ENCODE peak calls at places on chromosomes 1 and 21, in nine cellular contexts. B is heart right ventricle; S is HS-5; F is H54; R is activated naive CD4-positive, alpha-beta T cell; H is endothelial cell of umbilical vein; M is AG09309; C is left lung; O is activated T-cell treated with anti-CD3 and anti-CD28 coated beads, Interleukin-2, amount 50 U/mL, for 72 hours. Y is an unnamed sample.

GRCh38 chr1:155942578-155943141 is 1.2 kb downstream of the RXFP4 start:
- DNase-seq in B (no peak), S (no peak), F (no peak), R (no peak), H (no peak), M (no peak), C (no peak), O (no peak), Y (no peak)

GRCh38 chr1:202272446-202272845 is 69.3 kb downstream of the UBE2T start:
- DNase-seq in B (no peak), S (no peak), F (no peak), R (no peak), H (no peak), M (no peak), C (no peak), O (no peak), Y (no peak)

GRCh38 chr1:19149736-19150135 is 60.3 kb downstream of the UBR4 start:
- DNase-seq in B (no peak), S (no peak), F (no peak), R (no peak), H (no peak), M (no peak), C (no peak), O (no peak), Y (no peak)

GRCh38 chr1:99347041-99347684 is 82.9 kb downstream of the PLPPR4 start:
- DNase-seq in B (no peak), S (no peak), F (no peak), R (no peak), H (no peak), M (no peak), C (no peak), O (no peak), Y (no peak)

GRCh38 chr1:65764052-65764451 is 28.6 kb upstream of the PDE4B start:
- DNase-seq in B (no peak), S (no peak), F (no peak), R (no peak), H (no peak), M (no peak), C (no peak), O (no peak), Y (no peak)

GRCh38 chr1:29789221-29789909 is 553.0 kb downstream of the PTPRU start:
- DNase-seq in B (no peak), S (no peak), F (no peak), R (no peak), H (no peak), M (no peak), C (no peak), O (no peak), Y (no peak)

GRCh38 chr1:70353641-70354331 is 736 bp downstream of the ANKRD13C start:
- DNase-seq in B (peak; percentile 28), S (peak; percentile 59), F (peak; percentile 33), R (peak; percentile 33), H (peak; percentile 43), M (no peak), C (peak; percentile 56), O (peak; percentile 67), Y (peak; percentile 33)

GRCh38 chr1:91724231-91724630 is 161.7 kb downstream of the TGFBR3 start:
- DNase-seq in B (no peak), S (no peak), F (no peak), R (no peak), H (peak; percentile 27), M (no peak), C (no peak), O (no peak), Y (no peak)

GRCh38 chr1:12616709-12617373 is 1.2 kb downstream of the DHRS3 start:
- DNase-seq in B (peak; percentile 56), S (no peak), F (no peak), R (no peak), H (no peak), M (no peak), C (peak; percentile 49), O (peak; percentile 56), Y (no peak)

GRCh38 chr1:42177551-42177981 is 13.0 kb upstream of the GUCA2A start:
- DNase-seq in B (no peak), S (no peak), F (no peak), R (no peak), H (peak; percentile 92), M (peak; percentile 82), C (peak; percentile 71), O (no peak), Y (peak; percentile 54)

GRCh38 chr1:111236806-111237205 is 9.3 kb downstream of the CHI3L2 start:
- DNase-seq in B (no peak), S (no peak), F (no peak), R (no peak), H (no peak), M (no peak), C (no peak), O (no peak), Y (no peak)

GRCh38 chr1:234871710-234872262 is 256.9 kb downstream of the TOMM20 start:
- DNase-seq in B (no peak), S (no peak), F (no peak), R (no peak), H (no peak), M (no peak), C (no peak), O (no peak), Y (no peak)

GRCh38 chr1:112397051-112397471 is 1.0 kb downstream of the CTTNBP2NL start:
- DNase-seq in B (no peak), S (no peak), F (no peak), R (no peak), H (peak; percentile 43), M (no peak), C (no peak), O (no peak), Y (no peak)

GRCh38 chr1:16615253-16616252 is 2.2 kb upstream of the NBPF1 start:
- DNase-seq in B (no peak), S (no peak), F (no peak), R (no peak), H (no peak), M (no peak), C (peak; percentile 33), O (peak; percentile 8), Y (no peak)

GRCh38 chr1:3015269-3015635 is 6.0 kb upstream of the ACTRT2 start:
- DNase-seq in B (no peak), S (no peak), F (no peak), R (no peak), H (no peak), M (no peak), C (peak; percentile 6), O (no peak), Y (no peak)

GRCh38 chr1:186595969-186596368 is 84.3 kb downstream of the PTGS2 start:
- DNase-seq in B (no peak), S (no peak), F (no peak), R (no peak), H (no peak), M (no peak), C (no peak), O (no peak), Y (no peak)

GRCh38 chr21:32184485-32184884 is 94.4 kb downstream of the MIS18A start:
- DNase-seq in B (no peak), S (no peak), F (no peak), R (no peak), H (no peak), M (no peak), C (no peak), O (no peak), Y (no peak)

GRCh38 chr1:198316681-198317080 is 159.9 kb downstream of the NEK7 start:
- DNase-seq in B (no peak), S (no peak), F (no peak), R (no peak), H (peak; percentile 10), M (no peak), C (no peak), O (no peak), Y (no peak)

GRCh38 chr1:11730429-11730861 is 5.5 kb upstream of the AGTRAP start:
- DNase-seq in B (no peak), S (no peak), F (peak; percentile 29), R (no peak), H (peak; percentile 30), M (no peak), C (peak; percentile 50), O (peak; percentile 32), Y (no peak)

GRCh38 chr21:46325073-46325912 is 1.3 kb downstream of the PCNT start:
- DNase-seq in B (peak; percentile 53), S (no peak), F (peak; percentile 64), R (no peak), H (peak; percentile 59), M (no peak), C (peak; percentile 55), O (peak; percentile 57), Y (no peak)

GRCh38 chr21:44618504-44618903 is 6.6 kb downstream of the KRTAP10-8 start:
- DNase-seq in B (no peak), S (no peak), F (no peak), R (no peak), H (peak; percentile 7), M (no peak), C (no peak), O (no peak), Y (no peak)

Y was measured in HFF-Myc.